ENCODE peak calls at places on chromosomes 3 and 15, in nine cellular contexts. F, S, A, V, I, N, P, O and K are unnamed samples.

GRCh38 chr15:57259511-57260143 is 116.7 kb upstream of the CGNL1 start:
- DNase-seq in F (no peak), S (peak; percentile 58), A (no peak), V (no peak), I (no peak), N (no peak), P (no peak), O (no peak), K (no peak)

GRCh38 chr3:53577486-53577885 is 83.1 kb downstream of the CACNA1D start:
- DNase-seq in F (no peak), S (no peak), A (no peak), V (no peak), I (no peak), N (no peak), P (no peak), O (no peak), K (no peak)

GRCh38 chr3:17742837-17743659 is 617 bp upstream of the TBC1D5 start:
- DNase-seq in F (peak; percentile 98), S (no peak), A (no peak), V (no peak), I (no peak), N (no peak), P (no peak), O (no peak), K (no peak)

GRCh38 chr3:14907043-14907966 is 40.1 kb upstream of the NR2C2 start:
- DNase-seq in F (no peak), S (no peak), A (no peak), V (no peak), I (no peak), N (no peak), P (no peak), O (no peak), K (no peak)

GRCh38 chr3:177771780-177772179 is 574.5 kb upstream of the TBL1XR1 start:
- DNase-seq in F (no peak), S (no peak), A (no peak), V (no peak), I (no peak), N (no peak), P (no peak), O (no peak), K (no peak)

GRCh38 chr3:53100818-53101466 is 29.3 kb downstream of the RFT1 start:
- DNase-seq in F (peak; percentile 55), S (no peak), A (no peak), V (no peak), I (no peak), N (no peak), P (no peak), O (no peak), K (no peak)

GRCh38 chr3:72678892-72679291 is 169.4 kb downstream of the SHQ1 start:
- DNase-seq in F (no peak), S (no peak), A (no peak), V (no peak), I (no peak), N (peak; percentile 68), P (no peak), O (no peak), K (no peak)

GRCh38 chr15:38128389-38128788 is 124.2 kb upstream of the SPRED1 start:
- DNase-seq in F (no peak), S (no peak), A (no peak), V (peak; percentile 59), I (peak; percentile 30), N (no peak), P (no peak), O (no peak), K (no peak)

GRCh38 chr3:49842843-49843242 is 13.5 kb downstream of the TRAIP start:
- DNase-seq in F (no peak), S (no peak), A (no peak), V (no peak), I (no peak), N (no peak), P (no peak), O (no peak), K (no peak)

DNA sequence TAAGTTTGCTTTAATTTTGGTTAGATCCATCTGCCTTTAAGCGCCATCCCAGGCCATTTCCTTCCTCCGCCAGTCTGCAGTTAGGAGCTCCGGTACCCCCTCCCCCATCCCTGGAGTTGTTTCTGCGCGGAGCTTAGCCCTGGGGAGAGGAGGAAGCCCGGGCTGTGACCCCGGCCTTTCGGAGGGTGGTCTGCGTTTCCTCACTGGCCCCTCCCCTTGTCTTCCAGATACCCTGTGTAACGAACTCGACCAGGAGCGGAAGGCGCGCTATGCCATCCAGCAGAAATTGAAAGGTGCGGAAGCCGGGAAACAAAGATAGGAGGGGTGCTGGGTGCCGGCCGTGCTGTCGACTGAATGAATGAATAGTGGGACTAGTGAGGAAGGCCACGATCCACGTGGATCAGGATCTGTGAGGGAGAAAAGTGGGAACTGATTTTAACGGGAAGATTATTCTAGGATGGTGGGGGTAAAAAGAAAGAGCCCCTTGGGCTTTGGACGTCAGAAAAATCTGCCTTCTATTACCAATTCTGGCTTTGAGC is 6.8 kb downstream of the RNU6-1 start:
- DNase-seq in F (no peak), S (no peak), A (no peak), V (no peak), I (no peak), N (no peak), P (peak; percentile 65), O (no peak), K (no peak)
- H3K27me3 ChIP-seq in F (peaks cover 29% of the 10 kb centered on the region), S (peaks cover 55% of the 10 kb centered on the region), A (no peaks in the 10 kb centered on the region), V (peaks cover 16% of the 10 kb centered on the region), I (peaks cover 83% of the 10 kb centered on the region), N (peaks cover 22% of the 10 kb centered on the region), P (peaks cover 80% of the 10 kb centered on the region), O (peaks cover 4% of the 10 kb centered on the region), K (peaks cover 74% of the 10 kb centered on the region)

GRCh38 chr15:45114076-45114750 is at the start of the genes DUOX2 and DUOXA2:
- DNase-seq in F (no peak), S (no peak), A (no peak), V (peak; percentile 31), I (no peak), N (no peak), P (peak; percentile 64), O (no peak), K (no peak)
- H3K4me3 ChIP-seq in F (no peak within 1 kb of the TSS), S (no peak within 1 kb of the TSS), A (no peak within 1 kb of the TSS), V (peak within 1 kb of the TSS; percentile 24), I (no peak within 1 kb of the TSS), N (no peak within 1 kb of the TSS), P (no peak within 1 kb of the TSS), O (no peak within 1 kb of the TSS), K (no peak within 1 kb of the TSS)

GRCh38 chr3:157188391-157188790 is 28.4 kb upstream of the CCNL1 start:
- DNase-seq in F (no peak), S (no peak), A (no peak), V (no peak), I (no peak), N (no peak), P (no peak), O (no peak), K (no peak)
- H3K9me3 ChIP-seq in F (peaks cover 3% of the 10 kb centered on the region), S (peaks cover 28% of the 10 kb centered on the region), A (peaks cover 8% of the 10 kb centered on the region), V (no peaks in the 10 kb centered on the region), I (no peaks in the 10 kb centered on the region), N (peaks cover 46% of the 10 kb centered on the region), P (peaks cover 6% of the 10 kb centered on the region), O (peaks cover 6% of the 10 kb centered on the region), K (peaks cover 17% of the 10 kb centered on the region)

GRCh38 chr3:192573240-192573639 is 154.1 kb downstream of the FGF12 start:
- DNase-seq in F (no peak), S (no peak), A (no peak), V (no peak), I (no peak), N (no peak), P (no peak), O (no peak), K (no peak)

GRCh38 chr3:192575879-192576506 is 151.3 kb downstream of the FGF12 start:
- DNase-seq in F (no peak), S (no peak), A (no peak), V (no peak), I (no peak), N (no peak), P (no peak), O (no peak), K (no peak)

GRCh38 chr3:192577271-192577670 is 150.1 kb downstream of the FGF12 start:
- DNase-seq in F (no peak), S (no peak), A (no peak), V (no peak), I (no peak), N (no peak), P (no peak), O (no peak), K (no peak)

GRCh38 chr3:192577811-192578210 is 149.5 kb downstream of the FGF12 start:
- DNase-seq in F (no peak), S (no peak), A (no peak), V (no peak), I (no peak), N (no peak), P (no peak), O (no peak), K (no peak)
- H3K27me3 ChIP-seq in F (no peaks in the 10 kb centered on the region), S (no peaks in the 10 kb centered on the region), A (peaks cover 8% of the 10 kb centered on the region), V (no peaks in the 10 kb centered on the region), I (no peaks in the 10 kb centered on the region), N (no peaks in the 10 kb centered on the region), P (no peaks in the 10 kb centered on the region), O (no peaks in the 10 kb centered on the region), K (no peaks in the 10 kb centered on the region)

GRCh38 chr15:93989611-93990010 is 241.8 kb upstream of the MCTP2 start:
- DNase-seq in F (no peak), S (no peak), A (no peak), V (no peak), I (no peak), N (no peak), P (no peak), O (no peak), K (no peak)
- H3K4me3 ChIP-seq in F (no peak overlapping the region), S (no peak overlapping the region), A (no peak overlapping the region), V (no peak overlapping the region), I (no peak overlapping the region), N (no peak overlapping the region), P (no peak overlapping the region), O (no peak overlapping the region), K (no peak overlapping the region)

DNA sequence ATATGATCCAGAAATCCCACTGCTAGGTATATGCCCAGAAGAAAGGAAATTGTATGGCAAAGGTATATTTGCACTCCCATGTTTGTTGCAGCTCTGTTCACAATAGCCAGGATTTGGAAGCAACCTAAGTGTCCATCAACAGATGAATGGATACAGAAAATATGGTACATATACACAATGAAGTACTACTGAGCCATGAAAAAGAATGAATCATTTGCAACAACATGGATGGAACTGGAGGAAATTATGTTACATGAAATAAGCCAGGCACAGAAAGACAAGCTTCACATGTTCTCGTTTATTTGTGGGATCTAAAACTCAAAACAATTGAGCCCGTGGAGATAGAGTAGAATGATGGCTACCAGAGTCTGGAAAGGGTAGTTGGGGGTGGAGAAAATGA is 55.5 kb upstream of the BDH1 start:
- DNase-seq in F (no peak), S (no peak), A (no peak), V (no peak), I (no peak), N (no peak), P (no peak), O (no peak), K (no peak)
- H3K9me3 ChIP-seq in F (peaks cover 3% of the 10 kb centered on the region), S (no peaks in the 10 kb centered on the region), A (no peaks in the 10 kb centered on the region), V (no peaks in the 10 kb centered on the region), I (no peaks in the 10 kb centered on the region), N (no peaks in the 10 kb centered on the region), P (no peaks in the 10 kb centered on the region), O (no peaks in the 10 kb centered on the region), K (no peaks in the 10 kb centered on the region)

GRCh38 chr3:6657591-6657990 is 203.3 kb upstream of the GRM7 start:
- DNase-seq in F (no peak), S (no peak), A (no peak), V (no peak), I (no peak), N (no peak), P (no peak), O (no peak), K (no peak)
- H3K27me3 ChIP-seq in F (no peaks in the 10 kb centered on the region), S (no peaks in the 10 kb centered on the region), A (no peaks in the 10 kb centered on the region), V (no peaks in the 10 kb centered on the region), I (no peaks in the 10 kb centered on the region), N (no peaks in the 10 kb centered on the region), P (no peaks in the 10 kb centered on the region), O (no peaks in the 10 kb centered on the region), K (no peaks in the 10 kb centered on the region)